ENCODE peak calls at places on chromosomes 4 and X, in four cellular contexts. B, F, S and W are unnamed samples.

GRCh38 chr4:153204247-153205027 is at the start of gene TRIM2:
- DNase-seq in B (peak; percentile 96), F (peak; percentile 76), S (no peak), W (peak; percentile 63)

GRCh38 chr4:61890321-61890720 is 690.2 kb downstream of the ADGRL3 start:
- DNase-seq in B (no peak), F (no peak), S (no peak), W (no peak)

GRCh38 chrX:66110112-66110511 is 53.9 kb upstream of the HEPH start:
- DNase-seq in B (peak; percentile 4), F (no peak), S (no peak), W (peak; percentile 8)

GRCh38 chr4:185096032-185096653 is 46.9 kb upstream of the SLC25A4 start:
- DNase-seq in B (peak; percentile 27), F (no peak), S (no peak), W (peak; percentile 54)

GRCh38 chrX:121832446-121832845 is 785.0 kb downstream of the GLUD2 start:
- DNase-seq in B (no peak), F (no peak), S (no peak), W (no peak)

GRCh38 chr4:185244763-185245162 is 35.4 kb downstream of the SNX25 start:
- DNase-seq in B (no peak), F (peak; percentile 78), S (no peak), W (no peak)

GRCh38 chrX:72358313-72358712 is 52.6 kb upstream of the CITED1 start:
- DNase-seq in B (peak; percentile 3), F (no peak), S (no peak), W (no peak)

GRCh38 chr4:38023347-38024202 is 63.4 kb downstream of the PTTG2 start:
- DNase-seq in B (no peak), F (no peak), S (no peak), W (no peak)